ENCODE peak calls at places on chromosomes 11 and 22, in five cellular contexts. M, K, U, S and T are unnamed samples.

GRCh38 chr11:67275606-67276409 is 9.5 kb downstream of the GRK2 start:
- DNase-seq in M (no peak), U (peak; percentile 57), K (peak; percentile 64), S (no peak), T (no peak)

GRCh38 chr11:32311351-32312077 is 123.8 kb downstream of the WT1 start:
- DNase-seq in K (no peak), U (no peak), M (no peak), S (no peak), T (no peak)

GRCh38 chr11:118068206-118068944 is 8.5 kb upstream of the TMPRSS4 start:
- DNase-seq in M (no peak), K (no peak), S (no peak), U (no peak), T (no peak)

GRCh38 chr11:340539-341512 is 20.2 kb upstream of the IFITM3 start:
- DNase-seq in K (no peak), M (no peak), U (no peak), S (peak; percentile 14), T (no peak)

GRCh38 chr11:84720706-84721402 is 906.3 kb downstream of the DLG2 start:
- DNase-seq in U (no peak), S (peak; percentile 3), M (peak; percentile 42), K (no peak), T (no peak)

GRCh38 chr11:34346551-34346950 is 11.3 kb downstream of the ABTB2 start:
- DNase-seq in U (no peak), M (peak; percentile 63), K (no peak), S (peak; percentile 53), T (no peak)

GRCh38 chr11:14855890-14856289 is 36.1 kb downstream of the CYP2R1 start:
- DNase-seq in K (no peak), S (no peak), M (no peak), U (no peak), T (no peak)

GRCh38 chr11:40388097-40388818 is 1071.2 kb downstream of the LRRC4C start:
- DNase-seq in M (no peak), S (no peak), K (no peak), U (no peak), T (no peak)

GRCh38 chr11:113006916-113007445 is 45.8 kb downstream of the NCAM1 start:
- DNase-seq in S (peak; percentile 1), U (no peak), K (no peak), M (no peak), T (no peak)

GRCh38 chr11:64120951-64121569 is 44.9 kb downstream of the MACROD1 start:
- DNase-seq in M (peak; percentile 80), S (peak; percentile 10), U (no peak), K (no peak), T (no peak)

GRCh38 chr11:3134651-3135490 is 30.2 kb downstream of the OSBPL5 start:
- DNase-seq in M (no peak), K (no peak), S (no peak), U (peak; percentile 62), T (no peak)

GRCh38 chr22:38115423-38116205 is 5.1 kb upstream of the BAIAP2L2 start:
- DNase-seq in K (no peak), M (no peak), S (no peak), U (no peak), T (no peak)

GRCh38 chr11:10488581-10489443 is 33.7 kb downstream of the AMPD3 start:
- DNase-seq in M (peak; percentile 81), U (no peak), S (no peak), K (peak; percentile 9), T (no peak)

GRCh38 chr22:45009881-45010531 is at the start of gene PHF21B:
- DNase-seq in U (no peak), K (peak; percentile 24), M (peak; percentile 49), S (peak; percentile 45), T (no peak)

GRCh38 chr22:50085211-50085999 is at the start of gene MLC1:
- DNase-seq in U (no peak), K (peak; percentile 15), M (no peak), S (peak; percentile 85), T (no peak)

GRCh38 chr11:66289548-66290331 is 797 bp upstream of the YIF1A start:
- DNase-seq in M (no peak), U (peak; percentile 89), S (no peak), K (peak; percentile 88), T (no peak)

GRCh38 chr11:62054484-62055121 is 69.2 kb upstream of the INCENP start:
- DNase-seq in U (no peak), K (peak; percentile 17), M (no peak), S (peak; percentile 78), T (peak; percentile 84)

GRCh38 chr22:20979243-20979809 is 2.8 kb upstream of the LZTR1 start:
- DNase-seq in K (peak; percentile 78), M (peak; percentile 87), S (peak; percentile 88), U (no peak), T (no peak)

GRCh38 chr11:2790581-2790925 is 90.8 kb upstream of the KCNQ1OT1 start:
- DNase-seq in M (peak; percentile 36), S (no peak), K (no peak), U (no peak), T (no peak)

GRCh38 chr11:133681901-133682300 is 149.6 kb upstream of the OPCML start:
- DNase-seq in K (no peak), M (no peak), U (no peak), S (no peak), T (no peak)